ENCODE peak calls at places on chromosomes 13 and 19, in five cellular contexts. X is ovary, B is A549, R is tibial nerve, Z is sigmoid colon. H is an unnamed sample. For H3K4me1, the result is how much of the 10 kb centered on the place peaks cover.

GRCh38 chr13:68099616-68100015 is 869.5 kb upstream of the PCDH9 start:
- DNase-seq in X (no peak), B (peak), R (no peak), Z (no peak), H (no peak)

GRCh38 chr13:101343128-101343787 is 73.0 kb downstream of the NALCN start:
- DNase-seq in X (no peak), B (no peak), R (no peak), Z (no peak), H (no peak)

GRCh38 chr13:80945328-80945727 is 604.4 kb upstream of the SPRY2 start:
- DNase-seq in X (no peak), B (peak), R (no peak), Z (no peak), H (no peak)

GRCh38 chr13:42333613-42334328 is 61.8 kb downstream of the AKAP11 start:
- DNase-seq in X (no peak), B (peak), R (no peak), Z (no peak), H (no peak)

GRCh38 chr13:25847145-25847544 is 204.7 kb downstream of the SHISA2 start:
- DNase-seq in X (no peak), B (no peak), R (no peak), Z (no peak), H (no peak)

GRCh38 chr19:15532779-15533521 is 24.6 kb downstream of the CYP4F22 start:
- DNase-seq in X (no peak), B (no peak), R (no peak), Z (no peak), H (no peak)

GRCh38 chr19:28727133-28727834 is 485.7 kb downstream of the UQCRFS1 start:
- DNase-seq in X (no peak), B (no peak), R (no peak), Z (no peak), H (no peak)

GRCh38 chr13:37074703-37075102 is 15.2 kb upstream of the SUPT20H start:
- DNase-seq in X (no peak), B (peak), R (no peak), Z (no peak), H (no peak)

GRCh38 chr13:64457976-64458375 is 2772.2 kb downstream of the PCDH9 start:
- DNase-seq in X (no peak), B (no peak), R (no peak), Z (no peak), H (no peak)

GRCh38 chr13:26197298-26197697 is 24.8 kb downstream of the RNF6 start:
- DNase-seq in X (no peak), B (no peak), R (no peak), Z (no peak), H (no peak)

GRCh38 chr13:75373988-75374387 is 108.0 kb downstream of the TBC1D4 start:
- DNase-seq in X (no peak), B (no peak), R (no peak), Z (no peak), H (no peak)

GRCh38 chr19:29400917-29401711 is 124.7 kb upstream of the VSTM2B start:
- DNase-seq in X (no peak), B (no peak), R (no peak), Z (no peak), H (peak)

GRCh38 chr13:29292045-29292444 is 303.4 kb downstream of the SLC7A1 start:
- DNase-seq in X (no peak), B (no peak), R (no peak), Z (no peak), H (no peak)

GRCh38 chr13:100523994-100524393 is 64.6 kb downstream of the GGACT start:
- DNase-seq in X (no peak), B (no peak), R (no peak), Z (no peak), H (no peak)

GRCh38 chr19:13029893-13030292 is 34.6 kb downstream of the NFIX start:
- DNase-seq in X (no peak), B (no peak), R (no peak), Z (peak), H (no peak)

GRCh38 chr19:42076375-42076944 is 494 bp downstream of the ZNF574 start:
- DNase-seq in X (peak), B (no peak), R (peak), Z (no peak), H (no peak)

GRCh38 chr13:92074658-92075057 is 676.2 kb downstream of the GPC5 start:
- DNase-seq in X (no peak), B (peak), R (no peak), Z (no peak), H (no peak)

GRCh38 chr13:112619730-112620639 is 32.0 kb upstream of the TUBGCP3 start:
- DNase-seq in X (no peak), B (peak), R (no peak), Z (no peak), H (no peak)

GRCh38 chr13:79445968-79446645 is 34.8 kb upstream of the NDFIP2 start:
- DNase-seq in X (no peak), B (no peak), R (no peak), Z (no peak), H (no peak)

GRCh38 chr13:38564751-38565150 is 122.1 kb upstream of the FREM2 start:
- DNase-seq in X (no peak), B (no peak), R (no peak), Z (no peak), H (no peak)

GRCh38 chr19:4396949-4397783 is 3.2 kb downstream of the SH3GL1 start:
- DNase-seq in X (no peak), B (no peak), R (no peak), Z (no peak), H (no peak)

GRCh38 chr19:10189631-10190425 is 4.9 kb downstream of the DNMT1 start:
- DNase-seq in X (no peak), B (no peak), R (no peak), Z (no peak), H (no peak)

GRCh38 chr13:109630281-109630680 is 156.1 kb downstream of the IRS2 start:
- DNase-seq in X (no peak), B (no peak), R (no peak), Z (no peak), H (no peak)

GRCh38 chr13:76723551-76724232 is 162.5 kb downstream of the KCTD12 start:
- DNase-seq in X (peak), B (no peak), R (no peak), Z (no peak), H (peak)

GRCh38 chr13:43031881-43032280 is 8.5 kb downstream of the DNAJC15 start:
- DNase-seq in X (no peak), B (no peak), R (no peak), Z (no peak), H (no peak)

GRCh38 chr19:38035515-38036495 is 128.8 kb downstream of the SIPA1L3 start:
- DNase-seq in X (no peak), B (no peak), R (no peak), Z (no peak), H (no peak)

GRCh38 chr13:59674616-59675015 is 489.1 kb downstream of the DIAPH3 start:
- DNase-seq in X (no peak), B (no peak), R (no peak), Z (no peak), H (no peak)

GRCh38 chr13:31964168-31964567 is 67.4 kb upstream of the FRY start:
- DNase-seq in X (no peak), B (no peak), R (no peak), Z (no peak), H (no peak)

GRCh38 chr13:75633285-75633684 is 2.8 kb upstream of the LMO7 start:
- DNase-seq in X (no peak), B (no peak), R (no peak), Z (no peak), H (no peak)

GRCh38 chr13:46578590-46578975 is 25.6 kb downstream of the LRCH1 start:
- DNase-seq in X (no peak), B (no peak), R (no peak), Z (no peak), H (no peak)

GRCh38 chr19:49336482-49337266 is 1.5 kb downstream of the CD37 start:
- DNase-seq in X (no peak), B (no peak), R (no peak), Z (no peak), H (no peak)

GRCh38 chr19:49338023-49338677 is 2.9 kb downstream of the CD37 start:
- DNase-seq in X (no peak), B (no peak), R (no peak), Z (no peak), H (peak)

GRCh38 chr19:49335784-49336481 is 727 bp downstream of the CD37 start:
- DNase-seq in X (no peak), B (no peak), R (no peak), Z (no peak), H (no peak)

GRCh38 chr19:49338691-49339363 is 3.6 kb downstream of the CD37 start:
- DNase-seq in X (peak), B (peak), R (peak), Z (peak), H (peak)

DNA sequence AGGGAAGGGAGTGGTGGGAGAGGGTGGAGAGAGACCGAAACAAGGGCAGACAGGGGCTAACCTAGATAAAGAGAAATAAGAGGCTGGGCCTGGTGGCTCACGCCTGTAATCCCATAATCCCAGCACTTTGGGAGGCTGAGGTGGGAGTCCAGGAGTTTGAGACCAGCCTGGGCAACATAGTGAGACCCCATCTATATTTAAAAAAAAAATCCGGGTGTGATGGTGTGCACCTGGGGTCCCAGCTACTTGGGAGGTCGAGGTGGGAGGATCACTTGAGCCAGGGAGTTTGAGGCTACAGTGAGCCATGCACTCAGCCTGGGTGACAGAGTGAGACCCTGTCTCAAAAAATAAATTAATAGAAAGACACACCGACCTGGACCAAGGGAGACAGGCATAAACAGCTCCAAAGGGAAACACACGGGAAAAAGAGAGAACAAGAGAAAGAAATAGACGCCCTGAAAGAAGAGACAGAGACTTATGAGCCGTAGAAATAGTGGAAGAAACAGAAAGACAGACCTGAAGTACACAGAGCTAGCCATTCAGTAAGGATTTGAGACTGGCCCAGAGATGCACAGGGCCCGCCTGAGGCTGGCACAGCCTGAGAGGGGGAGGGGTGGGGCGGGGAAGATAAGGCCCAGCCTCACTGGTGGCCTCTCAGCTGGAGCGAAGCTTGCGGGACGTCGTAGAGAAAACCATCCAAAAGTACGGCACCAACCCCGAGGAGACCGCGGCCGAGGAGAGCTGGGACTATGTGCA is 2.2 kb downstream of the CD37 start:
- DNase-seq in X (no peak), B (no peak), R (no peak), Z (no peak), H (no peak)
- H3K4me1 ChIP-seq in X (under half), B (under half), R (under half), Z (under half), H (under half)

GRCh38 chr13:30861163-30861562 is 44.9 kb upstream of the MEDAG start:
- DNase-seq in X (no peak), B (no peak), R (no peak), Z (no peak), H (no peak)

GRCh38 chr13:30863231-30863630 is 42.8 kb upstream of the MEDAG start:
- DNase-seq in X (no peak), B (no peak), R (no peak), Z (no peak), H (no peak)

GRCh38 chr13:30861836-30862467 is 44.1 kb upstream of the MEDAG start:
- DNase-seq in X (no peak), B (no peak), R (no peak), Z (no peak), H (no peak)

GRCh38 chr13:30863796-30864195 is 42.3 kb upstream of the MEDAG start:
- DNase-seq in X (no peak), B (no peak), R (no peak), Z (no peak), H (no peak)

DNA sequence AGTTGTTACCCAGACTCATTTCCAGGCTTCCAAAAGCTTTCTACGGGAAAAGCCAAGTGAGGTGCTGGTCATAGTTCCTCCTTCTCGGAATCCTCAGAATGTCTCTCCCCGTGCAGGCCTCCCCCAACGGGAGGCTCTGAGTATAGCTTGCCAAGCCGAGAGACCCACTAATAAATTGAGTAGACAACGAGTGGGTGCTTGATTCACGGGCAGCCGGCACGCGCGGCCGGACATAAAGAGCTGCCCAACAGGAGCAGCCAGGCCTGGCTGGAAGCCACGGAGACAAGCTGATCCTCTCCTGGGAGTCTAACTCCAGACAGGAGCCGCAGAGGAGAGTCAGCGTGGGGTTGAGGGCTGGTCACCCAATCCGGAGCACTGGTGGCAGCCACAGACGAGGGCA is 43.4 kb upstream of the MEDAG start:
- DNase-seq in X (peak), B (no peak), R (no peak), Z (peak), H (peak)
- TF ChIP-seq EP300 in X (no peak), B (no peak), R (no peak), Z (peak), H (no peak)

GRCh38 chr13:103006706-103007426 is 59.4 kb downstream of the SLC10A2 start:
- DNase-seq in X (no peak), B (no peak), R (no peak), Z (no peak), H (no peak)
- TF ChIP-seq POLR2A in X (no peak), B (no peak), R (no peak), Z (no peak), H (no peak)

DNA sequence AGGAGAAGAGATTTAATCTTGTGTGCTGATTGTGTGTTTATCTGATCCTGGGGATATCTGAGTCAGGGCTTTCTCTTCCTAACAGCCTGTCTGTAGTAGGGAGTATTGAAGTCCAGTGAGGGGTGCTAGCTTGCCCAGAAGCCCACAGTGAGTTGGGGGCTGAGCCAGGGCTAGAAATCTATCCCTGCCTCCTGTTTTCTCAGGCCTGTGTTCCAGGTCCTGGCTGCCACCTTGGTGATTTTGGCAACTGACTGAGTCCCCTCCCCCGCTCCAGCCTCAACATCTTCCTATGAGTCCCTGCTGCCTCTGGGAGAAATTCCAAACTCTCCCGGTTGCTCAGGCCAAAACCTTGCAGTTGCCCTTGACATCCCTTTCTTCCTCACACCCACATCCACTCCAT is 7.7 kb upstream of the NOVA2 start:
- DNase-seq in X (no peak), B (no peak), R (no peak), Z (no peak), H (no peak)
- H3K4me1 ChIP-seq in X (under half), B (under half), R (under half), Z (under half), H (under half)

GRCh38 chr19:17292301-17293074 is 10.7 kb downstream of the ABHD8 start:
- DNase-seq in X (peak), B (peak), R (peak), Z (peak), H (peak)
- TF ChIP-seq EP300 in X (no peak), B (no peak), R (no peak), Z (no peak), H (no peak)

GRCh38 chr19:1942934-1943555 is 2.1 kb downstream of the CSNK1G2 start:
- DNase-seq in X (peak), B (no peak), R (no peak), Z (no peak), H (no peak)

GRCh38 chr19:1943661-1944087 is 2.7 kb downstream of the CSNK1G2 start:
- DNase-seq in X (peak), B (no peak), R (no peak), Z (peak), H (no peak)

GRCh38 chr19:1941146-1942077 is at the start of gene CSNK1G2:
- DNase-seq in X (peak), B (no peak), R (no peak), Z (no peak), H (no peak)

GRCh38 chr19:1944088-1944915 is 3.3 kb downstream of the CSNK1G2 start:
- DNase-seq in X (peak), B (no peak), R (no peak), Z (peak), H (no peak)

DNA sequence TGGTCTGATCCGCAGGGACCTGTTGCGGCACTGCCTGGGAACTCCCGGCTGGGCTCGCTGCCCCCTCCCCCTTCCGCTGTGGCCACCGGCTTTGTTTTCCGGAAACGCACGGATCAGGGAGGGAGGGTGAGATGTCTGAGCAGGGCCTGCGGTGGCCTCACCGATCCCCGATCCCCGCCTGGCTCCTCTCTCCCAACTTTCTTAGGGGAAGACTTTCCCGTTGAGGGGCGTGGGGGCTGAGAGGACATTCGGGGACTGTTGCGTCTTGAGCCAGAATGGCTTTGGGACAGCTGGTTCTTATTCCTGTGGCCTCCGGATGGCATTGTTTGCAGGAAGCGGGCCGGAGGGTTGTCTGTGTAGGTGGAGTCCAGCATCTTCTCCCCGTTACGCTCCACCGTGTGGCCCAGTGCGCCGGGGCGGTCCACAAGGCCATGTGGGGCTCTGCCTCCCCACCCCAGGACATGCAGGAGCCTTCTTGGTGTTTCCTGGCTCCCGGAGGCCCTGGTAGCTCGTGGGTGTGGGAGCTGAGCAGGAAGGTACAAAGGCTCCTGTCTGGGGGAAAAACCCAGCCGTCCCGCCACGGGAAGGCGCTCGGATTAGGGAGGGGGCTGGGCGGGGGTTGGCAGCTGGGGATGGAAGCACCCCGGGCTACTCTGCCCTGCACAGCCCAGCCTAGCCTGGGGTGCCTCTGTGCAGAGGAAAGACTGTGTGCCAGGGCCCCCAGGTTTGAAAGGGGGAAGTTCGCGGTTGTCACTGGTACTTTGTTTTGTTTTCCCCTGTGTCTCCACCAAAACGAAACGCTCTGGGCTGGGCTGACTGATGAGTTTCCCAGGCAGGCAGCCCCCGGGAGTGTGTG is 1.3 kb downstream of the CSNK1G2 start:
- DNase-seq in X (peak), B (peak), R (peak), Z (peak), H (peak)
- TF ChIP-seq POLR2A in X (no peak), B (no peak), R (no peak), Z (no peak), H (no peak)

GRCh38 chr13:66375756-66376155 is 854.4 kb downstream of the PCDH9 start:
- DNase-seq in X (no peak), B (no peak), R (no peak), Z (no peak), H (no peak)
- H3K4me1 ChIP-seq in X (under half), B (under half), R (under half), Z (under half), H (under half)

GRCh38 chr19:39355253-39355652 is 13.0 kb downstream of the SAMD4B start:
- DNase-seq in X (no peak), B (no peak), R (no peak), Z (no peak), H (no peak)

GRCh38 chr19:39350156-39350555 is 7.9 kb downstream of the SAMD4B start:
- DNase-seq in X (no peak), B (no peak), R (no peak), Z (no peak), H (no peak)

GRCh38 chr19:39349326-39349725 is 7.1 kb downstream of the SAMD4B start:
- DNase-seq in X (no peak), B (no peak), R (no peak), Z (no peak), H (no peak)

GRCh38 chr19:39352549-39353285 is 10.5 kb downstream of the SAMD4B start:
- DNase-seq in X (no peak), B (no peak), R (no peak), Z (no peak), H (no peak)

DNA sequence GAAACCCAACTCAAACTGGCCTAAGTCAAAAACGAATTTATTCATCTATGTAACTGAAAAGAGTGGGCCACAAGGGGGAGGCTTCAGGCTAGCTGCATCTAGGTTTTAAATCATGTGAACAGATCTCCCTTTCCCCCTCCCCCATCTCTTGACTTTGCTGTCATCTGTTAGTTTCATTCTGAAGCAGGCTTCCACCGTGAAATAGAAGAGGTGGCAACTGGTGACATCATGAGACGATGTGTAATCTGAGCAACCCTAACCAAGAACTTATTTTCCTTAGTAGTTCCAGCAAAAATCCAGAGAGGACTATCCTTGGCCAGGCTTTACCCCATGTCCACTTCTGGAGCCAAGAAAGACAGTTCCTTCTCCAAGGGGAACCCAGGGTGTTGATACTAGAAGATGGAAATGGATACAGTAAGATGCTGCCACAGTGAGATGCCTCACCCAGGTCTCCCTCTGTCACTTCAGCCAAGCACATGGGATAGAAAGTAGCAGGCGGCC is 9.4 kb downstream of the SAMD4B start:
- DNase-seq in X (no peak), B (peak), R (no peak), Z (no peak), H (no peak)
- TF ChIP-seq EP300 in X (no peak), B (peak), R (peak), Z (no peak), H (no peak)

H was measured in upper lobe of left lung.